ENCODE peak calls at places on chromosomes 12 and 14, in four cellular contexts. T is colonic mucosa, A is heart left ventricle, V is transverse colon. I is an unnamed sample. For H3K4me1, the result is how much of the 10 kb centered on the place peaks cover.

GRCh38 chr14:75254901-75255300 is 23.7 kb upstream of the FOS start:
- DNase-seq in T (peak), A (no peak), V (peak), I (no peak)

GRCh38 chr14:59254911-59255545 is 66.6 kb downstream of the DAAM1 start:
- DNase-seq in T (peak), A (peak), V (no peak), I (no peak)

GRCh38 chr14:67426161-67426560 is 14.2 kb upstream of the PLEK2 start:
- DNase-seq in T (no peak), A (no peak), V (no peak), I (no peak)

GRCh38 chr14:49424436-49425331 is 161.5 kb downstream of the RPS29 start:
- DNase-seq in T (no peak), A (no peak), V (no peak), I (no peak)

GRCh38 chr12:94795520-94795919 is 145.2 kb upstream of the TMCC3 start:
- DNase-seq in T (no peak), A (no peak), V (no peak), I (no peak)

GRCh38 chr12:117967043-117967442 is 1.7 kb downstream of the KSR2 start:
- DNase-seq in T (no peak), A (no peak), V (no peak), I (no peak)

GRCh38 chr14:36065831-36066230 is 110.7 kb downstream of the PTCSC3 start:
- DNase-seq in T (no peak), A (no peak), V (no peak), I (no peak)

GRCh38 chr12:71872401-71872800 is 32.8 kb downstream of the TBC1D15 start:
- DNase-seq in T (no peak), A (no peak), V (no peak), I (no peak)

GRCh38 chr14:23626946-23627345 is 9.2 kb upstream of the DHRS2 start:
- DNase-seq in T (no peak), A (no peak), V (no peak), I (no peak)

GRCh38 chr12:85588221-85588620 is 248.0 kb downstream of the RASSF9 start:
- DNase-seq in T (no peak), A (no peak), V (no peak), I (no peak)

GRCh38 chr12:49515266-49515665 is 23.6 kb upstream of the KCNH3 start:
- DNase-seq in T (no peak), A (no peak), V (no peak), I (no peak)

GRCh38 chr12:124605869-124606774 is 38.7 kb upstream of the NCOR2 start:
- DNase-seq in T (no peak), A (no peak), V (no peak), I (no peak)

GRCh38 chr12:122835693-122836026 is 403 bp downstream of the HIP1R start:
- DNase-seq in T (no peak), A (no peak), V (peak), I (peak)

GRCh38 chr12:85568395-85569103 is 267.7 kb downstream of the RASSF9 start:
- DNase-seq in T (no peak), A (no peak), V (peak), I (peak)

GRCh38 chr12:65825573-65826512 is 1.6 kb downstream of the HMGA2 start:
- DNase-seq in T (peak), A (peak), V (peak), I (peak)

GRCh38 chr14:58572092-58572853 is 65.5 kb upstream of the DACT1 start:
- DNase-seq in T (no peak), A (no peak), V (no peak), I (no peak)

GRCh38 chr14:32564591-32564990 is 235.5 kb downstream of the AKAP6 start:
- DNase-seq in T (no peak), A (no peak), V (no peak), I (no peak)

GRCh38 chr12:77231548-77231947 is 166.2 kb upstream of the E2F7 start:
- DNase-seq in T (peak), A (peak), V (peak), I (peak)

GRCh38 chr12:115569694-115570093 is 707.8 kb downstream of the MED13L start:
- DNase-seq in T (no peak), A (no peak), V (no peak), I (no peak)

GRCh38 chr12:3752096-3752709 is 706 bp downstream of the CRACR2A start:
- DNase-seq in T (peak), A (peak), V (peak), I (peak)

GRCh38 chr12:71161575-71161974 is 3.8 kb upstream of the TSPAN8 start:
- DNase-seq in T (no peak), A (no peak), V (no peak), I (no peak)

GRCh38 chr12:104505095-104505819 is 48.5 kb downstream of the CHST11 start:
- DNase-seq in T (no peak), A (no peak), V (peak), I (no peak)

GRCh38 chr12:19304149-19304780 is 135.0 kb upstream of the AEBP2 start:
- DNase-seq in T (no peak), A (no peak), V (no peak), I (no peak)

GRCh38 chr12:57611116-57611809 is at the start of gene ARHGEF25:
- DNase-seq in T (peak), A (peak), V (peak), I (peak)

GRCh38 chr14:66944872-66945271 is 244.4 kb upstream of the GARIN2 start:
- DNase-seq in T (no peak), A (no peak), V (no peak), I (peak)

GRCh38 chr12:53200458-53201169 is 6.4 kb downstream of the ITGB7 start:
- DNase-seq in T (no peak), A (no peak), V (no peak), I (no peak)
- H3K4me3 ChIP-seq in T (no peak), A (no peak), V (no peak), I (no peak)

DNA sequence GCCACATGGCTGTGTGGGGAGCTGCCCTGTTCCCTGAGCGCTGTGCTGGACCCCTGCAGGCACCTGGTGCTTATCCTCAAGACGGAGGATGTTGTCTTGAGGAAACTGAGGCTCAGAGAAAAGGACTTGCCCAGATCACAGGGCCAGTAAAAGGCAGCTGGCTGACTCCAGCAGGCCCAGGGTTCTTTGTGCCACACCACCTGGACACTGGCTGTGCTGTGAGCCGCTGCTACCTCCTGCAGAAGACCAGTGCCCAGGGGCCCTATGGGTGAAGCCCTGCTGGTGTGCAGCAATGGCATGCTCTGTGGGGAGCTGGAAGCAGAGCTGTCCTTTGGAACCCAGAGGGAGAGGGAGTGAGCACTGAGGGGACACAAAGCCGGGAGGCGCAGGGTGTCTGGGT is 75.9 kb downstream of the DDX51 start:
- DNase-seq in T (no peak), A (no peak), V (no peak), I (no peak)
- H3K4me1 ChIP-seq in T (under half), A (under half), V (under half), I (under half)

DNA sequence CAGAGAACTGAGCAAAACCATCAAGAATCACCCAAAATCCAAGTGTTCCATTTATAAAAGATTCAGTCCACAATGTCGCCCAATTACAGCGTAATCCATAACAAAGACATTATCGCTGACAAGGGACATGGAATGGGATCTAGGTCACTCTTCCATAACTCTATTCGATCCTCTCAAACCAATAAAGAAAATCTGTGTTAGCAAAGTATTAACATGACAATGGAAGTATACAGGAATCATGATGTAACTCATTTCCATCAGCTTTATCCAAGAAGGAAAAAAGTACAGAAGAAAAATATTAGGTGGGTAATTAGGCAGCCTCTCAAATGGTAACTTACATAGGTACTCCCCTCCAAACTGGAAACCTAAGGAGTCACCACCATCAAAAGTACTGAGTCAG is 4.9 kb downstream of the ZFYVE1 start:
- DNase-seq in T (no peak), A (no peak), V (no peak), I (no peak)
- H3K4me3 ChIP-seq in T (no peak), A (no peak), V (no peak), I (no peak)

GRCh38 chr12:6778571-6779550 is 6.5 kb downstream of the LAG3 start:
- DNase-seq in T (peak), A (peak), V (peak), I (peak)

GRCh38 chr12:6778212-6778570 is 5.9 kb downstream of the LAG3 start:
- DNase-seq in T (peak), A (peak), V (peak), I (no peak)

GRCh38 chr12:6782119-6782518 is 7.2 kb upstream of the CD4 start:
- DNase-seq in T (no peak), A (no peak), V (no peak), I (no peak)

GRCh38 chr12:6779667-6780459 is 7.5 kb downstream of the LAG3 start:
- DNase-seq in T (peak), A (no peak), V (no peak), I (no peak)

GRCh38 chr12:6780573-6780972 is 8.3 kb downstream of the LAG3 start:
- DNase-seq in T (no peak), A (no peak), V (no peak), I (no peak)
- H3K4me1 ChIP-seq in T (under half), A (under half), V (under half), I (under half)

DNA sequence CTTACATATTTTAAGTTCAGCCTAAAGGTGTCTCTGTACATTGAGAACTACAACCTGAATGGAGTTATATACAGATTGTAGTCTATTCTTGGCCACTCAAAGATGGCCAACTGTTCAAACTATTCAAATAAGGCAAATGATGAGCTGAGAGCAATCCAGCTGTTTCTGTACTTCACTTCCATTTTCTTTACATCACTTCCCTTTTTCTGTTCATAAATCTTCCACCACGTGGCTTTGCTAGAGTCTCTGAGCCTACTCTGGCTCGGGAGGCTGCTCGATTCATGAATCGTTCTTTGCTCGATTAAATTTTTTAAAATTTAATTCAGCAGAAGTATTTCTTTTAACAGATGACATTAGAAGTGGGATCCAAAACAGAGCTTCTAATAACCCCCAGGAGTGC is 879.7 kb downstream of the GALC start:
- DNase-seq in T (no peak), A (no peak), V (no peak), I (no peak)
- H3K4me3 ChIP-seq in T (no peak), A (no peak), V (no peak), I (no peak)

I was measured in body of pancreas.